ENCODE peak calls at places on chromosomes 1 and 21, in ten cellular contexts. One of them, this sample, is unnamed.
A peak's percentile ranks its signal among the peaks of the same experiment; 100 is the strongest.

GRCh38 chr1:111912116-111912515 is 77.4 kb downstream of the KCND3 start:
- DNase-seq in foreskin keratinocyte: no peak
- DNase-seq in mesothelial cell of epicardium: no peak
- DNase-seq in heart left ventricle: no peak
- DNase-seq in cardiac fibroblast: no peak
- DNase-seq in neural crest cell: no peak
- DNase-seq in K562: no peak
- DNase-seq in kidney: no peak
- DNase-seq in fibroblast of lung: no peak
- DNase-seq in fibroblast of mammary gland: no peak
- DNase-seq in this sample: no peak

GRCh38 chr1:23083714-23084480 is 64.6 kb downstream of the KDM1A start:
- DNase-seq in foreskin keratinocyte: no peak
- DNase-seq in mesothelial cell of epicardium: no peak
- DNase-seq in heart left ventricle: peak; percentile 55
- DNase-seq in cardiac fibroblast: peak; percentile 79
- DNase-seq in neural crest cell: no peak
- DNase-seq in K562: no peak
- DNase-seq in kidney: no peak
- DNase-seq in fibroblast of lung: peak; percentile 25
- DNase-seq in fibroblast of mammary gland: peak; percentile 46
- DNase-seq in this sample: no peak

GRCh38 chr1:184301228-184301627 is 85.6 kb upstream of the C1orf21 start:
- DNase-seq in foreskin keratinocyte: no peak
- DNase-seq in mesothelial cell of epicardium: no peak
- DNase-seq in heart left ventricle: no peak
- DNase-seq in cardiac fibroblast: no peak
- DNase-seq in neural crest cell: no peak
- DNase-seq in K562: no peak
- DNase-seq in kidney: no peak
- DNase-seq in fibroblast of lung: no peak
- DNase-seq in fibroblast of mammary gland: no peak
- DNase-seq in this sample: no peak

GRCh38 chr1:181104790-181105133 is 16.3 kb downstream of the IER5 start:
- DNase-seq in foreskin keratinocyte: no peak
- DNase-seq in mesothelial cell of epicardium: peak; percentile 72
- DNase-seq in heart left ventricle: peak; percentile 59
- DNase-seq in cardiac fibroblast: no peak
- DNase-seq in neural crest cell: peak; percentile 65
- DNase-seq in K562: peak; percentile 65
- DNase-seq in kidney: no peak
- DNase-seq in fibroblast of lung: no peak
- DNase-seq in fibroblast of mammary gland: no peak
- DNase-seq in this sample: no peak

GRCh38 chr1:151716771-151717631 is at the start of gene CELF3:
- DNase-seq in foreskin keratinocyte: no peak
- DNase-seq in mesothelial cell of epicardium: no peak
- DNase-seq in heart left ventricle: no peak
- DNase-seq in cardiac fibroblast: peak; percentile 29
- DNase-seq in neural crest cell: peak; percentile 46
- DNase-seq in K562: peak; percentile 82
- DNase-seq in kidney: no peak
- DNase-seq in fibroblast of lung: peak; percentile 17
- DNase-seq in fibroblast of mammary gland: no peak
- DNase-seq in this sample: no peak

GRCh38 chr1:7705048-7705907 is 65.8 kb upstream of the VAMP3 start:
- DNase-seq in foreskin keratinocyte: no peak
- DNase-seq in mesothelial cell of epicardium: no peak
- DNase-seq in heart left ventricle: peak; percentile 59
- DNase-seq in cardiac fibroblast: no peak
- DNase-seq in neural crest cell: no peak
- DNase-seq in K562: no peak
- DNase-seq in kidney: no peak
- DNase-seq in fibroblast of lung: no peak
- DNase-seq in fibroblast of mammary gland: no peak
- DNase-seq in this sample: peak; percentile 36

GRCh38 chr1:155093938-155094621 is 15.4 kb downstream of the EFNA3 start:
- DNase-seq in foreskin keratinocyte: no peak
- DNase-seq in mesothelial cell of epicardium: peak; percentile 74
- DNase-seq in heart left ventricle: peak; percentile 65
- DNase-seq in cardiac fibroblast: peak; percentile 74
- DNase-seq in neural crest cell: no peak
- DNase-seq in K562: peak; percentile 60
- DNase-seq in kidney: peak; percentile 59
- DNase-seq in fibroblast of lung: peak; percentile 66
- DNase-seq in fibroblast of mammary gland: peak; percentile 49
- DNase-seq in this sample: no peak

GRCh38 chr21:43270800-43271261 is 102.0 kb downstream of the CRYAA start:
- DNase-seq in foreskin keratinocyte: no peak
- DNase-seq in mesothelial cell of epicardium: no peak
- DNase-seq in heart left ventricle: peak; percentile 11
- DNase-seq in cardiac fibroblast: no peak
- DNase-seq in neural crest cell: no peak
- DNase-seq in K562: no peak
- DNase-seq in kidney: peak; percentile 66
- DNase-seq in fibroblast of lung: no peak
- DNase-seq in fibroblast of mammary gland: no peak
- DNase-seq in this sample: no peak

GRCh38 chr1:147611587-147611986 is 58.7 kb downstream of the ACP6 start:
- DNase-seq in foreskin keratinocyte: no peak
- DNase-seq in mesothelial cell of epicardium: no peak
- DNase-seq in heart left ventricle: no peak
- DNase-seq in cardiac fibroblast: no peak
- DNase-seq in neural crest cell: no peak
- DNase-seq in K562: no peak
- DNase-seq in kidney: no peak
- DNase-seq in fibroblast of lung: no peak
- DNase-seq in fibroblast of mammary gland: no peak
- DNase-seq in this sample: no peak

GRCh38 chr1:22709227-22709626 is 1.4 kb upstream of the EPHB2 start:
- DNase-seq in foreskin keratinocyte: no peak
- DNase-seq in mesothelial cell of epicardium: no peak
- DNase-seq in heart left ventricle: no peak
- DNase-seq in cardiac fibroblast: no peak
- DNase-seq in neural crest cell: no peak
- DNase-seq in K562: no peak
- DNase-seq in kidney: no peak
- DNase-seq in fibroblast of lung: no peak
- DNase-seq in fibroblast of mammary gland: no peak
- DNase-seq in this sample: no peak

GRCh38 chr1:229991724-229992333 is 75.2 kb upstream of the GALNT2 start:
- DNase-seq in foreskin keratinocyte: no peak
- DNase-seq in mesothelial cell of epicardium: no peak
- DNase-seq in heart left ventricle: no peak
- DNase-seq in cardiac fibroblast: no peak
- DNase-seq in neural crest cell: no peak
- DNase-seq in K562: no peak
- DNase-seq in kidney: no peak
- DNase-seq in fibroblast of lung: no peak
- DNase-seq in fibroblast of mammary gland: no peak
- DNase-seq in this sample: no peak

GRCh38 chr21:35178812-35179211 is 129.7 kb upstream of the RUNX1 start:
- DNase-seq in foreskin keratinocyte: peak; percentile 67
- DNase-seq in mesothelial cell of epicardium: no peak
- DNase-seq in heart left ventricle: no peak
- DNase-seq in cardiac fibroblast: no peak
- DNase-seq in neural crest cell: no peak
- DNase-seq in K562: no peak
- DNase-seq in kidney: no peak
- DNase-seq in fibroblast of lung: peak; percentile 38
- DNase-seq in fibroblast of mammary gland: peak; percentile 67
- DNase-seq in this sample: no peak

GRCh38 chr1:96550014-96550413 is 171.6 kb upstream of the PTBP2 start:
- DNase-seq in foreskin keratinocyte: no peak
- DNase-seq in mesothelial cell of epicardium: no peak
- DNase-seq in heart left ventricle: no peak
- DNase-seq in cardiac fibroblast: no peak
- DNase-seq in neural crest cell: no peak
- DNase-seq in K562: no peak
- DNase-seq in kidney: no peak
- DNase-seq in fibroblast of lung: no peak
- DNase-seq in fibroblast of mammary gland: no peak
- DNase-seq in this sample: no peak

GRCh38 chr1:81414417-81415087 is 386.2 kb upstream of the ADGRL2 start:
- DNase-seq in foreskin keratinocyte: no peak
- DNase-seq in mesothelial cell of epicardium: peak; percentile 65
- DNase-seq in heart left ventricle: peak; percentile 78
- DNase-seq in cardiac fibroblast: peak; percentile 65
- DNase-seq in neural crest cell: peak; percentile 78
- DNase-seq in K562: peak; percentile 13
- DNase-seq in kidney: peak; percentile 84
- DNase-seq in fibroblast of lung: peak; percentile 66
- DNase-seq in fibroblast of mammary gland: peak; percentile 58
- DNase-seq in this sample: no peak

GRCh38 chr1:3453891-3454810 is at the start of gene ARHGEF16:
- DNase-seq in foreskin keratinocyte: no peak
- DNase-seq in mesothelial cell of epicardium: peak; percentile 76
- DNase-seq in heart left ventricle: peak; percentile 64
- DNase-seq in cardiac fibroblast: peak; percentile 34
- DNase-seq in neural crest cell: peak; percentile 70
- DNase-seq in K562: peak; percentile 81
- DNase-seq in kidney: peak; percentile 94
- DNase-seq in fibroblast of lung: peak; percentile 12
- DNase-seq in fibroblast of mammary gland: peak; percentile 12
- DNase-seq in this sample: no peak
- TF ChIP-seq CTCF in foreskin keratinocyte: peak; percentile 71
- TF ChIP-seq CTCF in mesothelial cell of epicardium: peak; percentile 49
- TF ChIP-seq CTCF in heart left ventricle: peak; percentile 45
- TF ChIP-seq CTCF in cardiac fibroblast: peak; percentile 15
- TF ChIP-seq CTCF in neural crest cell: peak; percentile 70
- TF ChIP-seq CTCF in K562: peak; percentile 53
- TF ChIP-seq CTCF in kidney: peak; percentile 38
- TF ChIP-seq CTCF in fibroblast of lung: no peak
- TF ChIP-seq CTCF in fibroblast of mammary gland: no peak
- TF ChIP-seq CTCF in this sample: no peak

GRCh38 chr1:21332691-21333449 is 42.6 kb upstream of the ECE1 start:
- DNase-seq in foreskin keratinocyte: no peak
- DNase-seq in mesothelial cell of epicardium: no peak
- DNase-seq in heart left ventricle: no peak
- DNase-seq in cardiac fibroblast: no peak
- DNase-seq in neural crest cell: no peak
- DNase-seq in K562: no peak
- DNase-seq in kidney: peak; percentile 53
- DNase-seq in fibroblast of lung: no peak
- DNase-seq in fibroblast of mammary gland: no peak
- DNase-seq in this sample: no peak
- TF ChIP-seq CTCF in foreskin keratinocyte: no peak
- TF ChIP-seq CTCF in mesothelial cell of epicardium: no peak
- TF ChIP-seq CTCF in heart left ventricle: no peak
- TF ChIP-seq CTCF in cardiac fibroblast: no peak
- TF ChIP-seq CTCF in neural crest cell: no peak
- TF ChIP-seq CTCF in K562: no peak
- TF ChIP-seq CTCF in kidney: no peak
- TF ChIP-seq CTCF in fibroblast of lung: no peak
- TF ChIP-seq CTCF in fibroblast of mammary gland: no peak
- TF ChIP-seq CTCF in this sample: no peak

GRCh38 chr1:175319112-175319911 is 126.7 kb upstream of the KIAA0040 start:
- DNase-seq in foreskin keratinocyte: no peak
- DNase-seq in mesothelial cell of epicardium: peak; percentile 72
- DNase-seq in heart left ventricle: peak; percentile 85
- DNase-seq in cardiac fibroblast: peak; percentile 80
- DNase-seq in neural crest cell: peak; percentile 64
- DNase-seq in K562: peak; percentile 79
- DNase-seq in kidney: peak; percentile 82
- DNase-seq in fibroblast of lung: peak; percentile 73
- DNase-seq in fibroblast of mammary gland: peak; percentile 75
- DNase-seq in this sample: peak; percentile 50

GRCh38 chr1:175319912-175320230 is 127.3 kb upstream of the KIAA0040 start:
- DNase-seq in foreskin keratinocyte: no peak
- DNase-seq in mesothelial cell of epicardium: no peak
- DNase-seq in heart left ventricle: no peak
- DNase-seq in cardiac fibroblast: no peak
- DNase-seq in neural crest cell: no peak
- DNase-seq in K562: no peak
- DNase-seq in kidney: no peak
- DNase-seq in fibroblast of lung: no peak
- DNase-seq in fibroblast of mammary gland: no peak
- DNase-seq in this sample: no peak

GRCh38 chr1:175317795-175318194 is 125.2 kb upstream of the KIAA0040 start:
- DNase-seq in foreskin keratinocyte: no peak
- DNase-seq in mesothelial cell of epicardium: no peak
- DNase-seq in heart left ventricle: peak; percentile 40
- DNase-seq in cardiac fibroblast: peak; percentile 16
- DNase-seq in neural crest cell: no peak
- DNase-seq in K562: no peak
- DNase-seq in kidney: no peak
- DNase-seq in fibroblast of lung: no peak
- DNase-seq in fibroblast of mammary gland: peak; percentile 10
- DNase-seq in this sample: no peak

GRCh38 chr1:175318633-175319032 is 126.1 kb upstream of the KIAA0040 start:
- DNase-seq in foreskin keratinocyte: no peak
- DNase-seq in mesothelial cell of epicardium: no peak
- DNase-seq in heart left ventricle: no peak
- DNase-seq in cardiac fibroblast: no peak
- DNase-seq in neural crest cell: no peak
- DNase-seq in K562: no peak
- DNase-seq in kidney: no peak
- DNase-seq in fibroblast of lung: no peak
- DNase-seq in fibroblast of mammary gland: no peak
- DNase-seq in this sample: no peak

DNA sequence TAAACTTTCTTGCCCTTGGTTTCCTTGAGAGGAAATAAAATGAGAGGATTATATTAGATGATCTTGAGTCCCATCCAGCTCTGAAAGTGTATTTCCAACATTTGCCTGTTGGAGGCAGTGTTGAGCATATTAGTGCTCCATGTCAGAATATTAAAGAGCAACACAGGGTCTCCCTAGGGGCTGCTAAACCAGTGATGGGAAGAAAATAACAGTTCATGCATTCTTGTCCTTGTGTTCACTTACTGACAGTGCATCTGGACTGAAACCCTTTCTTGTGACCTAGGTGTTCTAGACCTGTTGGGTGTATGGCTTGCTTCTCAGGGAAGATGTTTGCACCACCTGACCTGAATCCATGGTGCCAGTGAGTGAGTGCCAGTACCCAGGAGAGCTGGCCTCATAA is 124.7 kb upstream of the KIAA0040 start:
- DNase-seq in foreskin keratinocyte: no peak
- DNase-seq in mesothelial cell of epicardium: no peak
- DNase-seq in heart left ventricle: no peak
- DNase-seq in cardiac fibroblast: no peak
- DNase-seq in neural crest cell: peak; percentile 4
- DNase-seq in K562: peak; percentile 24
- DNase-seq in kidney: no peak
- DNase-seq in fibroblast of lung: peak; percentile 3
- DNase-seq in fibroblast of mammary gland: peak; percentile 7
- DNase-seq in this sample: no peak
- TF ChIP-seq CTCF in foreskin keratinocyte: peak; percentile 49
- TF ChIP-seq CTCF in mesothelial cell of epicardium: peak; percentile 67
- TF ChIP-seq CTCF in heart left ventricle: peak; percentile 33
- TF ChIP-seq CTCF in cardiac fibroblast: peak; percentile 17
- TF ChIP-seq CTCF in neural crest cell: peak; percentile 59
- TF ChIP-seq CTCF in K562: peak; percentile 67
- TF ChIP-seq CTCF in kidney: no peak
- TF ChIP-seq CTCF in fibroblast of lung: peak; percentile 20
- TF ChIP-seq CTCF in fibroblast of mammary gland: peak; percentile 45
- TF ChIP-seq CTCF in this sample: no peak

DNA sequence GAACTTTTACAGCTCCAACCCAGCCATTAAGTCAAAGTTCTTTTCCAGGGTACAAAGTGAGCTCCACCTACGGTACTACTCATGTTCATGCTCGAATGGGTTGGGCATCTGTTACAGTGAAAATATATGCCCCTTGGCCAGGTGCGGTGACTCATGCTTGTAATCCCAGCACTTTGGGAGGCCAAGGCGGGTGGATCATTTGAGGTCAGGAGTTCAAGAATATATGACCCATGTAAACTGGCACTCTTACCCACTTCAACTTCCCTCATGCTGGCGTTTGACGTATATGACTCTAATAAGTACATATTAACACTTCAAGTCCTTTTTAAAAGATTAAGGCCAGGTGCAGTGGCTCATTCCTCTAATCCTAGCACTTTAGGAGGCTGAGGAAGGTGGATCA is 71.3 kb upstream of the PKN2 start:
- DNase-seq in foreskin keratinocyte: peak; percentile 19
- DNase-seq in mesothelial cell of epicardium: no peak
- DNase-seq in heart left ventricle: no peak
- DNase-seq in cardiac fibroblast: no peak
- DNase-seq in neural crest cell: no peak
- DNase-seq in K562: no peak
- DNase-seq in kidney: no peak
- DNase-seq in fibroblast of lung: no peak
- DNase-seq in fibroblast of mammary gland: no peak
- DNase-seq in this sample: no peak
- TF ChIP-seq CTCF in foreskin keratinocyte: no peak
- TF ChIP-seq CTCF in mesothelial cell of epicardium: no peak
- TF ChIP-seq CTCF in heart left ventricle: no peak
- TF ChIP-seq CTCF in cardiac fibroblast: no peak
- TF ChIP-seq CTCF in neural crest cell: no peak
- TF ChIP-seq CTCF in K562: no peak
- TF ChIP-seq CTCF in kidney: no peak
- TF ChIP-seq CTCF in fibroblast of lung: no peak
- TF ChIP-seq CTCF in fibroblast of mammary gland: no peak
- TF ChIP-seq CTCF in this sample: no peak